ENCODE peak calls at places on chromosomes 6 and 20, in seven cellular contexts. One of them, this sample, is unnamed.

GRCh38 chr6:13813621-13814175 is 659 bp downstream of the MCUR1 start:
- DNase-seq in adrenal gland: peak; percentile 70
- DNase-seq in A549: peak; percentile 48
- DNase-seq in AG09309: no peak
- DNase-seq in AG04449: no peak
- DNase-seq in cardiac muscle cell: peak; percentile 94
- DNase-seq in AG10803: peak; percentile 58
- DNase-seq in this sample: peak; percentile 14

GRCh38 chr6:109118337-109118736 is 23.0 kb downstream of the CEP57L1 start:
- DNase-seq in adrenal gland: no peak
- DNase-seq in A549: no peak
- DNase-seq in AG09309: no peak
- DNase-seq in AG04449: no peak
- DNase-seq in cardiac muscle cell: no peak
- DNase-seq in AG10803: no peak
- DNase-seq in this sample: no peak

GRCh38 chr20:11274137-11274536 is 600.3 kb upstream of the JAG1 start:
- DNase-seq in adrenal gland: peak; percentile 63
- DNase-seq in A549: peak; percentile 90
- DNase-seq in AG09309: peak; percentile 46
- DNase-seq in AG04449: peak; percentile 55
- DNase-seq in cardiac muscle cell: peak; percentile 78
- DNase-seq in AG10803: peak; percentile 72
- DNase-seq in this sample: peak; percentile 31

GRCh38 chr6:121522265-121522664 is 86.8 kb downstream of the GJA1 start:
- DNase-seq in adrenal gland: peak; percentile 75
- DNase-seq in A549: peak; percentile 9
- DNase-seq in AG09309: peak; percentile 92
- DNase-seq in AG04449: peak; percentile 93
- DNase-seq in cardiac muscle cell: no peak
- DNase-seq in AG10803: peak; percentile 95
- DNase-seq in this sample: peak; percentile 90

GRCh38 chr20:59145926-59146800 is 17.5 kb upstream of the ZNF831 start:
- DNase-seq in adrenal gland: no peak
- DNase-seq in A549: no peak
- DNase-seq in AG09309: no peak
- DNase-seq in AG04449: no peak
- DNase-seq in cardiac muscle cell: peak; percentile 4
- DNase-seq in AG10803: no peak
- DNase-seq in this sample: no peak

GRCh38 chr20:36895036-36895435 is 19.1 kb downstream of the TLDC2 start:
- DNase-seq in adrenal gland: no peak
- DNase-seq in A549: no peak
- DNase-seq in AG09309: no peak
- DNase-seq in AG04449: no peak
- DNase-seq in cardiac muscle cell: no peak
- DNase-seq in AG10803: no peak
- DNase-seq in this sample: no peak

GRCh38 chr6:144543006-144543871 is 258.1 kb downstream of the UTRN start:
- DNase-seq in adrenal gland: no peak
- DNase-seq in A549: no peak
- DNase-seq in AG09309: peak; percentile 48
- DNase-seq in AG04449: no peak
- DNase-seq in cardiac muscle cell: no peak
- DNase-seq in AG10803: peak; percentile 65
- DNase-seq in this sample: no peak

GRCh38 chr6:106114492-106114891 is 28.4 kb downstream of the PRDM1 start:
- DNase-seq in adrenal gland: no peak
- DNase-seq in A549: no peak
- DNase-seq in AG09309: no peak
- DNase-seq in AG04449: no peak
- DNase-seq in cardiac muscle cell: no peak
- DNase-seq in AG10803: no peak
- DNase-seq in this sample: no peak

GRCh38 chr6:51112731-51113130 is 294.1 kb downstream of the TFAP2B start:
- DNase-seq in adrenal gland: no peak
- DNase-seq in A549: no peak
- DNase-seq in AG09309: no peak
- DNase-seq in AG04449: no peak
- DNase-seq in cardiac muscle cell: no peak
- DNase-seq in AG10803: peak; percentile 65
- DNase-seq in this sample: no peak

GRCh38 chr20:48787861-48788375 is 39.9 kb downstream of the PREX1 start:
- DNase-seq in adrenal gland: no peak
- DNase-seq in A549: peak; percentile 29
- DNase-seq in AG09309: peak; percentile 25
- DNase-seq in AG04449: no peak
- DNase-seq in cardiac muscle cell: no peak
- DNase-seq in AG10803: peak; percentile 77
- DNase-seq in this sample: peak; percentile 36

GRCh38 chr6:21079468-21080048 is 514.0 kb upstream of the SOX4 start:
- DNase-seq in adrenal gland: no peak
- DNase-seq in A549: no peak
- DNase-seq in AG09309: peak; percentile 52
- DNase-seq in AG04449: peak; percentile 36
- DNase-seq in cardiac muscle cell: no peak
- DNase-seq in AG10803: peak; percentile 59
- DNase-seq in this sample: no peak

GRCh38 chr6:17152703-17153102 is 50.9 kb downstream of the STMND1 start:
- DNase-seq in adrenal gland: no peak
- DNase-seq in A549: no peak
- DNase-seq in AG09309: no peak
- DNase-seq in AG04449: no peak
- DNase-seq in cardiac muscle cell: no peak
- DNase-seq in AG10803: no peak
- DNase-seq in this sample: no peak

GRCh38 chr6:13294499-13295069 is 33.8 kb downstream of the TBC1D7 start:
- DNase-seq in adrenal gland: no peak
- DNase-seq in A549: no peak
- DNase-seq in AG09309: no peak
- DNase-seq in AG04449: no peak
- DNase-seq in cardiac muscle cell: no peak
- DNase-seq in AG10803: no peak
- DNase-seq in this sample: no peak

GRCh38 chr6:83474309-83474708 is 38.0 kb upstream of the PRSS35 start:
- DNase-seq in adrenal gland: peak; percentile 66
- DNase-seq in A549: no peak
- DNase-seq in AG09309: no peak
- DNase-seq in AG04449: no peak
- DNase-seq in cardiac muscle cell: no peak
- DNase-seq in AG10803: peak; percentile 10
- DNase-seq in this sample: peak; percentile 16

GRCh38 chr6:62623851-62624532 is 338.0 kb upstream of the KHDRBS2 start:
- DNase-seq in adrenal gland: no peak
- DNase-seq in A549: no peak
- DNase-seq in AG09309: no peak
- DNase-seq in AG04449: no peak
- DNase-seq in cardiac muscle cell: no peak
- DNase-seq in AG10803: no peak
- DNase-seq in this sample: no peak

GRCh38 chr6:139605350-139605749 is 230.9 kb upstream of the CITED2 start:
- DNase-seq in adrenal gland: no peak
- DNase-seq in A549: no peak
- DNase-seq in AG09309: peak; percentile 81
- DNase-seq in AG04449: no peak
- DNase-seq in cardiac muscle cell: no peak
- DNase-seq in AG10803: peak; percentile 92
- DNase-seq in this sample: peak; percentile 16

GRCh38 chr20:23436681-23437080 is 2.8 kb upstream of the CSTL1 start:
- DNase-seq in adrenal gland: peak; percentile 29
- DNase-seq in A549: no peak
- DNase-seq in AG09309: no peak
- DNase-seq in AG04449: no peak
- DNase-seq in cardiac muscle cell: no peak
- DNase-seq in AG10803: no peak
- DNase-seq in this sample: no peak

GRCh38 chr6:34993206-34993605 is 104.2 kb downstream of the ANKS1A start:
- DNase-seq in adrenal gland: no peak
- DNase-seq in A549: no peak
- DNase-seq in AG09309: no peak
- DNase-seq in AG04449: no peak
- DNase-seq in cardiac muscle cell: no peak
- DNase-seq in AG10803: no peak
- DNase-seq in this sample: no peak

GRCh38 chr6:161011509-161012480 is 20.2 kb downstream of the MAP3K4 start:
- DNase-seq in adrenal gland: no peak
- DNase-seq in A549: no peak
- DNase-seq in AG09309: no peak
- DNase-seq in AG04449: no peak
- DNase-seq in cardiac muscle cell: peak; percentile 45
- DNase-seq in AG10803: no peak
- DNase-seq in this sample: no peak

GRCh38 chr6:15522856-15523529 is 139.8 kb downstream of the DTNBP1 start:
- DNase-seq in adrenal gland: peak; percentile 49
- DNase-seq in A549: no peak
- DNase-seq in AG09309: no peak
- DNase-seq in AG04449: no peak
- DNase-seq in cardiac muscle cell: no peak
- DNase-seq in AG10803: no peak
- DNase-seq in this sample: no peak

GRCh38 chr20:49515588-49515987 is 33.1 kb upstream of the KCNB1 start:
- DNase-seq in adrenal gland: no peak
- DNase-seq in A549: no peak
- DNase-seq in AG09309: no peak
- DNase-seq in AG04449: no peak
- DNase-seq in cardiac muscle cell: no peak
- DNase-seq in AG10803: no peak
- DNase-seq in this sample: no peak

DNA sequence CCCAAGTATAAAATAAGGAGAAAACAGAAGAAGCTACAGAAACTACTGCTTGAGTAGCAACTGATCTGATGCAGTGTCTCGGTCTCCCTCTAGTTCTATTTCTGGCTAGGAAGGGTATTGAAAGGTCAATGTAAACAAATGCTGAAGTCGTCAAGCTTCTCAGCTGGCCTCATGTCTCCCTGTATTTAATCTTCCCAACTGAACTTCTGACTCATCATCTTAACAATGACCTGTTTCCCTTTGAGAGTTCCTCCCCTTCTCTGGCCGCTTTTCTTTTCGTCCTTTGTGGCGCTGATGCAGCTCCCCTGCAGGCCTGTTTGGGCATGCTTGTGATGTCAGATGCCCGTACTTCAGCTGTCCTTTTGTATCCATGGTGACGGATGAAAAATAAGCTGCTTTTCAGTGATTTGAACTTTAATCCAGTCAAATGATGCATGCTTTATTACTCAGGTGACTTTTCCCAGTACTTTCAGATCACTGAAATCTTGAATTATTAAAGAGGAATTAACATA is 7.8 kb upstream of the LCA5 start:
- DNase-seq in adrenal gland: peak; percentile 93
- DNase-seq in A549: peak; percentile 90
- DNase-seq in AG09309: peak; percentile 89
- DNase-seq in AG04449: peak; percentile 90
- DNase-seq in cardiac muscle cell: peak; percentile 76
- DNase-seq in AG10803: peak; percentile 93
- DNase-seq in this sample: peak; percentile 95
- TF ChIP-seq CTCF in adrenal gland: peak; percentile 70
- TF ChIP-seq CTCF in A549: no peak
- TF ChIP-seq CTCF in AG09309: peak; percentile 65
- TF ChIP-seq CTCF in AG04449: peak; percentile 57
- TF ChIP-seq CTCF in cardiac muscle cell: peak; percentile 74
- TF ChIP-seq CTCF in AG10803: peak; percentile 61
- TF ChIP-seq CTCF in this sample: peak; percentile 55

DNA sequence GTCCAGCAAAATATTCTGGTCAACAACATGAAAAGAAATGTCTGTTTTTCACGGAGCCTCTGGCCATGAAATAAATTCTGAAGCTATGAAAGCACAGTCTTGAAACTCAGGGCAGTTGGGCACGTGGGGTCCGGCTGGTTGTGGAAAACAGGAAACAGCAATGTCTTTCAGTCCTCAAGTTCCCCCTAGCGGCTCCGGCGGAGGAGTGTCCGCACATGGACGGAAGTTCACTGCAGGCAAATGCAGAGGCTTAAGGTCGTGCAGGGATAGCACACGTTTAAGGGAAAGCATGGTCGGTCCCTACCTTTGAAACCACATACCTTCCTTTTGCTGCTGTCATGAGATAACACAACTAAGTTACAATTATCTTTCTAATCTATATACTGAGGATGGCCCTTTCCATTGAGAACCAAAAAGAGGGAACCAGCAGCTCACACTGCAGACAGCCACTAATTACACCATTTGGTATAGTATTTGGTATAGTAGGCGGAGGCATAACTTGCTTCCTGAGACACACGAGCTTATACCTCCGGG is 52.5 kb upstream of the NFATC2 start:
- DNase-seq in adrenal gland: peak; percentile 95
- DNase-seq in A549: peak; percentile 90
- DNase-seq in AG09309: peak; percentile 71
- DNase-seq in AG04449: peak; percentile 55
- DNase-seq in cardiac muscle cell: peak; percentile 91
- DNase-seq in AG10803: peak; percentile 90
- DNase-seq in this sample: peak; percentile 87
- H3K4me3 ChIP-seq in adrenal gland: no peak overlapping the region
- H3K4me3 ChIP-seq in A549: no peak overlapping the region
- H3K4me3 ChIP-seq in AG09309: no peak overlapping the region
- H3K4me3 ChIP-seq in AG04449: no peak overlapping the region
- H3K4me3 ChIP-seq in cardiac muscle cell: no peak overlapping the region
- H3K4me3 ChIP-seq in AG10803: no peak overlapping the region
- H3K4me3 ChIP-seq in this sample: no peak overlapping the region

GRCh38 chr20:38302721-38303120 is 1.2 kb upstream of the BPI start:
- DNase-seq in adrenal gland: no peak
- DNase-seq in A549: no peak
- DNase-seq in AG09309: no peak
- DNase-seq in AG04449: no peak
- DNase-seq in cardiac muscle cell: no peak
- DNase-seq in AG10803: no peak
- DNase-seq in this sample: no peak

GRCh38 chr20:38303908-38304379 is at the start of gene BPI:
- DNase-seq in adrenal gland: peak; percentile 55
- DNase-seq in A549: no peak
- DNase-seq in AG09309: peak; percentile 37
- DNase-seq in AG04449: no peak
- DNase-seq in cardiac muscle cell: no peak
- DNase-seq in AG10803: peak; percentile 13
- DNase-seq in this sample: no peak

GRCh38 chr20:38305541-38305940 is 1.6 kb downstream of the BPI start:
- DNase-seq in adrenal gland: no peak
- DNase-seq in A549: no peak
- DNase-seq in AG09309: no peak
- DNase-seq in AG04449: no peak
- DNase-seq in cardiac muscle cell: no peak
- DNase-seq in AG10803: no peak
- DNase-seq in this sample: no peak

GRCh38 chr20:38307371-38308046 is 3.6 kb downstream of the BPI start:
- DNase-seq in adrenal gland: no peak
- DNase-seq in A549: no peak
- DNase-seq in AG09309: peak; percentile 48
- DNase-seq in AG04449: peak; percentile 19
- DNase-seq in cardiac muscle cell: no peak
- DNase-seq in AG10803: peak; percentile 76
- DNase-seq in this sample: no peak

GRCh38 chr20:38304845-38305447 is 990 bp downstream of the BPI start:
- DNase-seq in adrenal gland: no peak
- DNase-seq in A549: peak; percentile 50
- DNase-seq in AG09309: no peak
- DNase-seq in AG04449: no peak
- DNase-seq in cardiac muscle cell: peak; percentile 6
- DNase-seq in AG10803: peak; percentile 38
- DNase-seq in this sample: no peak
- TF ChIP-seq CTCF in adrenal gland: peak; percentile 23
- TF ChIP-seq CTCF in A549: peak; percentile 39
- TF ChIP-seq CTCF in AG09309: peak; percentile 61
- TF ChIP-seq CTCF in AG04449: peak; percentile 68
- TF ChIP-seq CTCF in cardiac muscle cell: peak; percentile 62
- TF ChIP-seq CTCF in AG10803: peak; percentile 66
- TF ChIP-seq CTCF in this sample: peak; percentile 54

GRCh38 chr6:42505377-42505702 is 53.6 kb upstream of the TRERF1 start:
- DNase-seq in adrenal gland: no peak
- DNase-seq in A549: peak; percentile 16
- DNase-seq in AG09309: no peak
- DNase-seq in AG04449: peak; percentile 37
- DNase-seq in cardiac muscle cell: no peak
- DNase-seq in AG10803: peak; percentile 58
- DNase-seq in this sample: no peak
- H3K4me3 ChIP-seq in adrenal gland: no peak overlapping the region
- H3K4me3 ChIP-seq in A549: peak overlapping the region; percentile 44
- H3K4me3 ChIP-seq in AG09309: no peak overlapping the region
- H3K4me3 ChIP-seq in AG04449: no peak overlapping the region
- H3K4me3 ChIP-seq in cardiac muscle cell: no peak overlapping the region
- H3K4me3 ChIP-seq in AG10803: no peak overlapping the region
- H3K4me3 ChIP-seq in this sample: no peak overlapping the region